ENCODE peak calls at places on chromosomes 11 and 22, in five cellular contexts. One of them, this sample, is unnamed.

GRCh38 chr11:129787518-129787917 is 28.1 kb upstream of the TMEM45B start:
- DNase-seq in cardiac muscle cell: no peak
- DNase-seq in lower leg skin: no peak
- DNase-seq in choroid plexus epithelial cell: peak
- DNase-seq in AG04449: no peak
- DNase-seq in this sample: no peak

GRCh38 chr22:26041931-26042330 is 127.3 kb upstream of the SEZ6L start:
- DNase-seq in cardiac muscle cell: no peak
- DNase-seq in lower leg skin: no peak
- DNase-seq in choroid plexus epithelial cell: no peak
- DNase-seq in AG04449: no peak
- DNase-seq in this sample: no peak

GRCh38 chr11:121575250-121575962 is 122.6 kb upstream of the SORL1-AS1 start:
- DNase-seq in cardiac muscle cell: peak
- DNase-seq in lower leg skin: peak
- DNase-seq in choroid plexus epithelial cell: peak
- DNase-seq in AG04449: no peak
- DNase-seq in this sample: peak

GRCh38 chr11:6202036-6202435 is 3.0 kb downstream of the OR52W1 start:
- DNase-seq in cardiac muscle cell: no peak
- DNase-seq in lower leg skin: no peak
- DNase-seq in choroid plexus epithelial cell: no peak
- DNase-seq in AG04449: peak
- DNase-seq in this sample: no peak

GRCh38 chr11:121866822-121867221 is 249.2 kb downstream of the BLID start:
- DNase-seq in cardiac muscle cell: no peak
- DNase-seq in lower leg skin: no peak
- DNase-seq in choroid plexus epithelial cell: no peak
- DNase-seq in AG04449: no peak
- DNase-seq in this sample: no peak

GRCh38 chr22:42648368-42649260 is 578 bp downstream of the CYB5R3 start:
- DNase-seq in cardiac muscle cell: peak
- DNase-seq in lower leg skin: peak
- DNase-seq in choroid plexus epithelial cell: peak
- DNase-seq in AG04449: no peak
- DNase-seq in this sample: peak

GRCh38 chr11:75031224-75031753 is 42.6 kb downstream of the NEU3 start:
- DNase-seq in cardiac muscle cell: peak
- DNase-seq in lower leg skin: peak
- DNase-seq in choroid plexus epithelial cell: peak
- DNase-seq in AG04449: peak
- DNase-seq in this sample: peak

GRCh38 chr22:41538583-41538982 is 5.7 kb downstream of the POLR3H start:
- DNase-seq in cardiac muscle cell: no peak
- DNase-seq in lower leg skin: no peak
- DNase-seq in choroid plexus epithelial cell: no peak
- DNase-seq in AG04449: no peak
- DNase-seq in this sample: no peak

GRCh38 chr11:72643547-72643946 is 30.7 kb downstream of the PDE2A start:
- DNase-seq in cardiac muscle cell: peak
- DNase-seq in lower leg skin: no peak
- DNase-seq in choroid plexus epithelial cell: no peak
- DNase-seq in AG04449: no peak
- DNase-seq in this sample: peak

GRCh38 chr22:35411112-35411511 is 11.2 kb downstream of the MCM5 start:
- DNase-seq in cardiac muscle cell: no peak
- DNase-seq in lower leg skin: no peak
- DNase-seq in choroid plexus epithelial cell: no peak
- DNase-seq in AG04449: no peak
- DNase-seq in this sample: no peak
- TF ChIP-seq CTCF in cardiac muscle cell: no peak
- TF ChIP-seq CTCF in lower leg skin: no peak
- TF ChIP-seq CTCF in choroid plexus epithelial cell: peak
- TF ChIP-seq CTCF in AG04449: no peak
- TF ChIP-seq CTCF in this sample: no peak

DNA sequence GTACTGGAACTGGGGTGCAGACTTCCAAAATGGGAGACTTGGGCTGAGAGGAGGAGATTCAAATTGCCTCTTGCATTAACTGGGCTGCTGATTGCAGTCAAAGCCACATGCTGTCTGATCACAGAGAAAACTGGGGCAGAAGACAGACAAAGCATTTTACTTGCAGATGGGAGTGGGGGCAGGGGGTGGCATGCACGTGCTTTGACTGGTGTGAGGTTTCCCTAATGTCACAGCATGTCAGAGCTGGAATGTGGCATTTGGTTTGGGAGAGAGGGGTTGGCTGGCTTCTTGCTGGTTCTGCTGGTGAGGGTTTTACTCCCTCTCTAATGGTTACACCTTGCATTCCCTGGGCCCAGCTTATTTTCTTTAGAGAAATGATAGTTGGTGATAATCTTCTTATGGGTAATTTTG is 2.9 kb downstream of the TUB start:
- DNase-seq in cardiac muscle cell: no peak
- DNase-seq in lower leg skin: no peak
- DNase-seq in choroid plexus epithelial cell: no peak
- DNase-seq in AG04449: no peak
- DNase-seq in this sample: no peak
- H3K4me3 ChIP-seq in cardiac muscle cell: no peak
- H3K4me3 ChIP-seq in lower leg skin: no peak
- H3K4me3 ChIP-seq in choroid plexus epithelial cell: no peak
- H3K4me3 ChIP-seq in AG04449: no peak
- H3K4me3 ChIP-seq in this sample: no peak

DNA sequence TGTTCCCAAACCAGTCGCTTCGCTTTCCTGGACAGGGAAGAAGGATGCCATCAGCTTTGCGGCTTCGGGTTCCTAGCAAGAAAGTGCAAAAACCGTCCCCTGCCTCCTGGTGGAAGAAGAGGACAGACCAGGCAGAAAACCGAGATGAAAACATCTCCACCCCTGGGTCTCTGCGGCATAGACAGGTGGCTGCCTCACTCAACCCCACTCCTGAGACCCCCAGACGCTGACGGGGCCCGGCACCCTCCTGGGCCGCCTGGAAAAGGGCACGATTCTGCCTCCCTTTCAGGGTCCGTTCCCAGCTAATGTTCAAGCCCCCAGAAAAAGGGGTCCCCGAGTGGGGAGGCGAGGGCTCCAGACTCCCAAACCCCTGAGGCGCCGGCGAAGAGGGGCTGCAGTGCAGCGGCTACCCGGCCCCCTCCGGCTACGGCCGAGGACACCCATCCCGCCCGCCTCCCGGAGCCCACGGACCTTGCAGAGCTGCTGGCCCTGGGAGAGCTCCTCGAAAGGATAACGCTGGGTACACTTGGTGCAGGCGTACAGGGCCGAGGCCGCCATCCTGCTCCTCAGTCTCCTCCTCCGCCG is 569 bp downstream of the FAM76B start:
- DNase-seq in cardiac muscle cell: peak
- DNase-seq in lower leg skin: no peak
- DNase-seq in choroid plexus epithelial cell: peak
- DNase-seq in AG04449: no peak
- DNase-seq in this sample: peak
- TF ChIP-seq CTCF in cardiac muscle cell: peak
- TF ChIP-seq CTCF in lower leg skin: no peak
- TF ChIP-seq CTCF in choroid plexus epithelial cell: peak
- TF ChIP-seq CTCF in AG04449: peak
- TF ChIP-seq CTCF in this sample: peak

GRCh38 chr22:23775779-23776375 is 3.2 kb downstream of the MMP11 start:
- DNase-seq in cardiac muscle cell: no peak
- DNase-seq in lower leg skin: no peak
- DNase-seq in choroid plexus epithelial cell: no peak
- DNase-seq in AG04449: no peak
- DNase-seq in this sample: no peak

GRCh38 chr22:23774922-23775436 is 2.3 kb downstream of the MMP11 start:
- DNase-seq in cardiac muscle cell: peak
- DNase-seq in lower leg skin: no peak
- DNase-seq in choroid plexus epithelial cell: peak
- DNase-seq in AG04449: no peak
- DNase-seq in this sample: peak

GRCh38 chr22:23774114-23774921 is 1.7 kb downstream of the MMP11 start:
- DNase-seq in cardiac muscle cell: no peak
- DNase-seq in lower leg skin: no peak
- DNase-seq in choroid plexus epithelial cell: no peak
- DNase-seq in AG04449: no peak
- DNase-seq in this sample: no peak

GRCh38 chr22:23772315-23773246 is at the start of gene MMP11:
- DNase-seq in cardiac muscle cell: peak
- DNase-seq in lower leg skin: no peak
- DNase-seq in choroid plexus epithelial cell: no peak
- DNase-seq in AG04449: no peak
- DNase-seq in this sample: no peak

GRCh38 chr22:23773247-23774113 is 831 bp downstream of the MMP11 start:
- DNase-seq in cardiac muscle cell: no peak
- DNase-seq in lower leg skin: no peak
- DNase-seq in choroid plexus epithelial cell: no peak
- DNase-seq in AG04449: no peak
- DNase-seq in this sample: no peak
- H3K4me3 ChIP-seq in cardiac muscle cell: peak
- H3K4me3 ChIP-seq in lower leg skin: peak
- H3K4me3 ChIP-seq in choroid plexus epithelial cell: peak
- H3K4me3 ChIP-seq in AG04449: peak
- H3K4me3 ChIP-seq in this sample: peak

DNA sequence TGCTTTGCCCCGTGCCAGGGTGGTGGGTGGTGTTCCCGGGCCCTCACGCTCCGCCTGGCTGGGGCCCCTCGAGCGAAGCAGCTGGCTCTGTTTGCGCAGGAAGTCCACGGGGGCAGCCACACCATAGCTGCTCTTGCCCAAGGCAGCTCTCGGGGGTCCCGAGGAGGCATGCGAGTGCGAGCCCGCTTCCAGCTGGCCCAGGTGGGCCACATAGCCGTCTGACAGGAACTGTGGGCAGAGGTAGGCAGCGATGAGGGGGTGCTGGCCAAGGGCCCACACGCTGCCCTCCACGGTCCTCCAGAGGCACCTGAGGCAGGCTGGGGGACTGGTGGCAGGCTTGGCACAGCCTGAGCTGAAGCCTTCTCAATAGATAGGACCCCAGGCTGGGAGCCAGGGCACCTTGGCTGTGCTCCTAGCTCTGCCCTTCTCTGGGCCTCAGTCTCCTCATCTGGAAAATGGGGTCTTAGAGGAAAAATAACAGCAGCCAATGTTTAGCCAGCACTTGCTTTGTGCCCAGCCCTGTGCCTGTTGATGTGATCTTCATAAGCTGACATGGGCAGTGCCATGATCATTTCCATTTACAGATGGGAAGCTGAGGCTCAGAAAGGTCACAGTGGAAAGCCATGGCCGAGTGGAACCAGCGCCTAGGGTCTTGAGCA is 9.4 kb downstream of the AIP start:
- DNase-seq in cardiac muscle cell: no peak
- DNase-seq in lower leg skin: no peak
- DNase-seq in choroid plexus epithelial cell: no peak
- DNase-seq in AG04449: no peak
- DNase-seq in this sample: no peak
- TF ChIP-seq CTCF in cardiac muscle cell: no peak
- TF ChIP-seq CTCF in lower leg skin: no peak
- TF ChIP-seq CTCF in choroid plexus epithelial cell: no peak
- TF ChIP-seq CTCF in AG04449: no peak
- TF ChIP-seq CTCF in this sample: no peak

GRCh38 chr11:2902784-2903671 is 17.5 kb upstream of the CDKN1C start:
- DNase-seq in cardiac muscle cell: no peak
- DNase-seq in lower leg skin: no peak
- DNase-seq in choroid plexus epithelial cell: no peak
- DNase-seq in AG04449: no peak
- DNase-seq in this sample: no peak
- H3K4me3 ChIP-seq in cardiac muscle cell: peak
- H3K4me3 ChIP-seq in lower leg skin: peak
- H3K4me3 ChIP-seq in choroid plexus epithelial cell: peak
- H3K4me3 ChIP-seq in AG04449: peak
- H3K4me3 ChIP-seq in this sample: peak

GRCh38 chr11:66543263-66544107 is 2.4 kb downstream of the ZDHHC24 start:
- DNase-seq in cardiac muscle cell: peak
- DNase-seq in lower leg skin: no peak
- DNase-seq in choroid plexus epithelial cell: peak
- DNase-seq in AG04449: no peak
- DNase-seq in this sample: peak
- TF ChIP-seq CTCF in cardiac muscle cell: peak
- TF ChIP-seq CTCF in lower leg skin: no peak
- TF ChIP-seq CTCF in choroid plexus epithelial cell: peak
- TF ChIP-seq CTCF in AG04449: peak
- TF ChIP-seq CTCF in this sample: peak

GRCh38 chr11:65429069-65429681 is 6.6 kb downstream of the NEAT1 start:
- DNase-seq in cardiac muscle cell: peak
- DNase-seq in lower leg skin: no peak
- DNase-seq in choroid plexus epithelial cell: peak
- DNase-seq in AG04449: no peak
- DNase-seq in this sample: peak

GRCh38 chr11:65432133-65432650 is 9.6 kb downstream of the NEAT1 start:
- DNase-seq in cardiac muscle cell: peak
- DNase-seq in lower leg skin: no peak
- DNase-seq in choroid plexus epithelial cell: peak
- DNase-seq in AG04449: no peak
- DNase-seq in this sample: peak

GRCh38 chr11:65431452-65432132 is 9.0 kb downstream of the NEAT1 start:
- DNase-seq in cardiac muscle cell: peak
- DNase-seq in lower leg skin: no peak
- DNase-seq in choroid plexus epithelial cell: peak
- DNase-seq in AG04449: no peak
- DNase-seq in this sample: peak

GRCh38 chr11:65429724-65430405 is 7.3 kb downstream of the NEAT1 start:
- DNase-seq in cardiac muscle cell: peak
- DNase-seq in lower leg skin: no peak
- DNase-seq in choroid plexus epithelial cell: peak
- DNase-seq in AG04449: no peak
- DNase-seq in this sample: peak

DNA sequence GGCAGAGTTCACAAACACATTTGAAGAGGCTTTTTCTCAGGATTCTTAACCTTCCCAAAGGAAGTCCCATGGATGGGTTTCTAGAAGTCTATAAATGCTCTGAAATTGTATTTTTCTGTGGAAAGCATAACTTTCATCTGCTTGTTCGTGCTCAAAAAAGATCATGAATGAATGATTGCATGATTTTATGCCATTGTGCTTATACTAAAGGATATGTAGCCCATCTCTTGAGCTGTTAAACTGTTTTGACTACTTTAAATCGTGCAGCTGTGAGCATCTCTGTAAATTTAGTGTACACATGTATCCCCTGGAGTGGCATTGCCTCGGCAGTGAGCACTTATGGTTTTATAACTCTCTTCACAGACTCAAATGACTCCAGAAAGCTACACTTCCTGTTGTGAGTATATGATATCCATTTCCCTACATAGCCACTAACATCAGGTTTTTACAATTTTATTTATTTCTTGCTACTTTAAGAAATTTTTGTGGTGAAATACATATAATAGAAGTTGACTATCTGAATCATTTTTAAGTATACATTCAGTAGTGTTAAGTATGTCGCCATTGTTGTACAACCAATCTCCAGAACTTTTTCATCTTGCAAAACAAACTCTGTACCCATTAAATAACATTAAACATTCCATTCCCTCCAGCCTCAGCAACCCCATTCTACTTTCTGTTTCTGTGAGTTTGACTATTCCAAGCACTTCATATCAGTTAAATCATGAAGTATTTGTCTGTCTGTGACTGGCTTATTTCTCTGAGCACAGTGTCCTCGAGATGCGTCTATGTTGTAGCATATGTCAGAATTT is 8.0 kb downstream of the NEAT1 start:
- DNase-seq in cardiac muscle cell: peak
- DNase-seq in lower leg skin: no peak
- DNase-seq in choroid plexus epithelial cell: peak
- DNase-seq in AG04449: no peak
- DNase-seq in this sample: peak
- H3K4me3 ChIP-seq in cardiac muscle cell: no peak
- H3K4me3 ChIP-seq in lower leg skin: no peak
- H3K4me3 ChIP-seq in choroid plexus epithelial cell: peak
- H3K4me3 ChIP-seq in AG04449: peak
- H3K4me3 ChIP-seq in this sample: peak

This sample was measured in fibroblast of pulmonary artery.